ENCODE peak calls at places on chromosomes 12 and 14, in six cellular contexts. B, H, E, V, Q and U are unnamed samples.

GRCh38 chr14:105857816-105858675 is 331.7 kb downstream of the TMEM121 start:
- DNase-seq in H (no peak), V (no peak), Q (no peak), E (no peak), B (no peak), U (peak)

GRCh38 chr14:104224516-104225281 is 86.3 kb downstream of the KIF26A start:
- DNase-seq in H (peak), V (peak), E (no peak), B (no peak), Q (peak), U (no peak)

GRCh38 chr12:26274441-26275312 is 79.3 kb downstream of the SSPN start:
- DNase-seq in B (peak), H (no peak), Q (peak), V (no peak), E (peak), U (no peak)

GRCh38 chr14:60487211-60487610 is 1.3 kb upstream of the C14orf39 start:
- DNase-seq in Q (no peak), V (no peak), B (peak), H (no peak), E (no peak), U (no peak)

GRCh38 chr12:78146365-78146772 is 315.7 kb downstream of the NAV3 start:
- DNase-seq in E (no peak), B (peak), V (peak), Q (peak), H (no peak), U (no peak)

GRCh38 chr14:32300146-32300545 is 29.0 kb upstream of the AKAP6 start:
- DNase-seq in B (no peak), E (no peak), H (no peak), V (no peak), Q (no peak), U (no peak)

GRCh38 chr12:1474059-1474537 is 120.3 kb downstream of the FBXL14 start:
- DNase-seq in H (no peak), V (no peak), B (peak), E (no peak), Q (peak), U (no peak)

GRCh38 chr12:9329019-9329418 is 120.8 kb upstream of the PZP start:
- DNase-seq in E (no peak), Q (no peak), V (no peak), B (no peak), H (no peak), U (no peak)

GRCh38 chr12:100798799-100799198 is 4.2 kb downstream of the ANO4 start:
- DNase-seq in H (no peak), Q (no peak), E (no peak), V (no peak), B (no peak), U (no peak)

GRCh38 chr14:99327050-99327449 is 55.1 kb upstream of the BCL11B start:
- DNase-seq in E (no peak), Q (no peak), B (no peak), H (no peak), V (no peak), U (peak)

GRCh38 chr14:95614335-95614734 is 71.9 kb upstream of the TCL1B start:
- DNase-seq in E (no peak), H (no peak), B (peak), V (no peak), Q (no peak), U (no peak)

GRCh38 chr12:23014749-23015148 is 389.8 kb downstream of the ETNK1 start:
- DNase-seq in H (no peak), E (no peak), Q (no peak), V (no peak), B (no peak), U (no peak)

GRCh38 chr12:108806350-108806749 is 51.0 kb downstream of the SSH1 start:
- DNase-seq in B (no peak), H (no peak), E (no peak), Q (no peak), V (no peak), U (no peak)

GRCh38 chr12:113740699-113741098 is 225.4 kb downstream of the RBM19 start:
- DNase-seq in H (no peak), B (no peak), V (no peak), Q (no peak), E (no peak), U (no peak)

GRCh38 chr12:49451468-49452259 is 84.4 kb downstream of the SPATS2 start:
- DNase-seq in E (no peak), H (no peak), B (no peak), Q (no peak), V (no peak), U (no peak)

GRCh38 chr12:122029620-122030426 is 8.1 kb downstream of the BCL7A start:
- DNase-seq in Q (no peak), H (no peak), E (no peak), V (no peak), B (peak), U (no peak)

GRCh38 chr12:113087193-113087592 is 30.7 kb downstream of the DTX1 start:
- DNase-seq in V (no peak), H (no peak), E (no peak), B (no peak), Q (no peak), U (no peak)

GRCh38 chr12:123319273-123319672 is 45.4 kb downstream of the SBNO1 start:
- DNase-seq in V (no peak), Q (no peak), B (no peak), H (no peak), E (no peak), U (no peak)

GRCh38 chr14:96051642-96052540 is 12.7 kb downstream of the C14orf132 start:
- DNase-seq in B (no peak), V (no peak), H (no peak), E (no peak), Q (peak), U (no peak)

GRCh38 chr12:2053675-2054070 is 886 bp downstream of the CACNA1C start:
- DNase-seq in Q (peak), H (no peak), E (no peak), V (no peak), B (no peak), U (no peak)

GRCh38 chr14:34496679-34497513 is 34.9 kb upstream of the SPTSSA start:
- DNase-seq in E (no peak), Q (peak), V (no peak), B (peak), H (no peak), U (no peak)